ENCODE peak calls at places on chromosome 19, in five cellular contexts. One of them, this sample, is unnamed.
A peak's percentile ranks its signal among the peaks of the same experiment; 100 is the strongest.

GRCh38 chr19:3401004-3401768 is 34.8 kb downstream of the NFIC start:
- DNase-seq in cardiac muscle cell: no peak
- DNase-seq in activated T-helper 9 cell treated with anti-CD3 and anti-CD28 coated beads, Interleukin-2, amount 50 U/mL, for 16 hours: no peak
- DNase-seq in heart left ventricle: no peak
- DNase-seq in activated gamma-delta T cell treated with anti-CD3 and anti-CD28 coated beads, Interleukin-2, amount 50 U/mL, for 16 hours: no peak
- DNase-seq in this sample: no peak

GRCh38 chr19:35449347-35450043 is 1.4 kb downstream of the FFAR2 start:
- DNase-seq in cardiac muscle cell: no peak
- DNase-seq in activated T-helper 9 cell treated with anti-CD3 and anti-CD28 coated beads, Interleukin-2, amount 50 U/mL, for 16 hours: no peak
- DNase-seq in heart left ventricle: no peak
- DNase-seq in activated gamma-delta T cell treated with anti-CD3 and anti-CD28 coated beads, Interleukin-2, amount 50 U/mL, for 16 hours: no peak
- DNase-seq in this sample: no peak

GRCh38 chr19:49911381-49912145 is 14.9 kb upstream of the IL4I1 start:
- DNase-seq in cardiac muscle cell: peak; percentile 16
- DNase-seq in activated T-helper 9 cell treated with anti-CD3 and anti-CD28 coated beads, Interleukin-2, amount 50 U/mL, for 16 hours: no peak
- DNase-seq in heart left ventricle: no peak
- DNase-seq in activated gamma-delta T cell treated with anti-CD3 and anti-CD28 coated beads, Interleukin-2, amount 50 U/mL, for 16 hours: no peak
- DNase-seq in this sample: peak; percentile 44

GRCh38 chr19:46722421-46723022 is 5.6 kb upstream of the PRKD2 start:
- DNase-seq in cardiac muscle cell: no peak
- DNase-seq in activated T-helper 9 cell treated with anti-CD3 and anti-CD28 coated beads, Interleukin-2, amount 50 U/mL, for 16 hours: no peak
- DNase-seq in heart left ventricle: no peak
- DNase-seq in activated gamma-delta T cell treated with anti-CD3 and anti-CD28 coated beads, Interleukin-2, amount 50 U/mL, for 16 hours: no peak
- DNase-seq in this sample: peak; percentile 46

GRCh38 chr19:17775245-17775927 is 19.6 kb upstream of the B3GNT3 start:
- DNase-seq in cardiac muscle cell: peak; percentile 43
- DNase-seq in activated T-helper 9 cell treated with anti-CD3 and anti-CD28 coated beads, Interleukin-2, amount 50 U/mL, for 16 hours: no peak
- DNase-seq in heart left ventricle: no peak
- DNase-seq in activated gamma-delta T cell treated with anti-CD3 and anti-CD28 coated beads, Interleukin-2, amount 50 U/mL, for 16 hours: peak; percentile 22
- DNase-seq in this sample: no peak

GRCh38 chr19:3368848-3369336 is 2.5 kb downstream of the NFIC start:
- DNase-seq in cardiac muscle cell: peak; percentile 56
- DNase-seq in activated T-helper 9 cell treated with anti-CD3 and anti-CD28 coated beads, Interleukin-2, amount 50 U/mL, for 16 hours: no peak
- DNase-seq in heart left ventricle: no peak
- DNase-seq in activated gamma-delta T cell treated with anti-CD3 and anti-CD28 coated beads, Interleukin-2, amount 50 U/mL, for 16 hours: no peak
- DNase-seq in this sample: no peak

GRCh38 chr19:43439183-43440063 is 24.7 kb downstream of the TEX101 start:
- DNase-seq in cardiac muscle cell: peak; percentile 28
- DNase-seq in activated T-helper 9 cell treated with anti-CD3 and anti-CD28 coated beads, Interleukin-2, amount 50 U/mL, for 16 hours: no peak
- DNase-seq in heart left ventricle: no peak
- DNase-seq in activated gamma-delta T cell treated with anti-CD3 and anti-CD28 coated beads, Interleukin-2, amount 50 U/mL, for 16 hours: peak; percentile 23
- DNase-seq in this sample: no peak

GRCh38 chr19:17757125-17757524 is 5.8 kb downstream of the FCHO1 start:
- DNase-seq in cardiac muscle cell: peak; percentile 73
- DNase-seq in activated T-helper 9 cell treated with anti-CD3 and anti-CD28 coated beads, Interleukin-2, amount 50 U/mL, for 16 hours: no peak
- DNase-seq in heart left ventricle: peak; percentile 65
- DNase-seq in activated gamma-delta T cell treated with anti-CD3 and anti-CD28 coated beads, Interleukin-2, amount 50 U/mL, for 16 hours: no peak
- DNase-seq in this sample: peak; percentile 73

GRCh38 chr19:39599116-39599515 is 3.2 kb upstream of the LGALS13 start:
- DNase-seq in cardiac muscle cell: peak; percentile 42
- DNase-seq in activated T-helper 9 cell treated with anti-CD3 and anti-CD28 coated beads, Interleukin-2, amount 50 U/mL, for 16 hours: no peak
- DNase-seq in heart left ventricle: no peak
- DNase-seq in activated gamma-delta T cell treated with anti-CD3 and anti-CD28 coated beads, Interleukin-2, amount 50 U/mL, for 16 hours: no peak
- DNase-seq in this sample: no peak

GRCh38 chr19:18733196-18733647 is 49.7 kb downstream of the CRTC1 start:
- DNase-seq in cardiac muscle cell: peak; percentile 91
- DNase-seq in activated T-helper 9 cell treated with anti-CD3 and anti-CD28 coated beads, Interleukin-2, amount 50 U/mL, for 16 hours: no peak
- DNase-seq in heart left ventricle: peak; percentile 73
- DNase-seq in activated gamma-delta T cell treated with anti-CD3 and anti-CD28 coated beads, Interleukin-2, amount 50 U/mL, for 16 hours: no peak
- DNase-seq in this sample: no peak

GRCh38 chr19:4216832-4217231 is 12.5 kb upstream of the EBI3 start:
- DNase-seq in cardiac muscle cell: no peak
- DNase-seq in activated T-helper 9 cell treated with anti-CD3 and anti-CD28 coated beads, Interleukin-2, amount 50 U/mL, for 16 hours: no peak
- DNase-seq in heart left ventricle: no peak
- DNase-seq in activated gamma-delta T cell treated with anti-CD3 and anti-CD28 coated beads, Interleukin-2, amount 50 U/mL, for 16 hours: no peak
- DNase-seq in this sample: no peak

GRCh38 chr19:29587518-29587986 is 18.5 kb upstream of the POP4 start:
- DNase-seq in cardiac muscle cell: no peak
- DNase-seq in activated T-helper 9 cell treated with anti-CD3 and anti-CD28 coated beads, Interleukin-2, amount 50 U/mL, for 16 hours: peak; percentile 37
- DNase-seq in heart left ventricle: no peak
- DNase-seq in activated gamma-delta T cell treated with anti-CD3 and anti-CD28 coated beads, Interleukin-2, amount 50 U/mL, for 16 hours: peak; percentile 48
- DNase-seq in this sample: no peak

GRCh38 chr19:40467007-40467565 is 285 bp downstream of the SPTBN4 start:
- DNase-seq in cardiac muscle cell: no peak
- DNase-seq in activated T-helper 9 cell treated with anti-CD3 and anti-CD28 coated beads, Interleukin-2, amount 50 U/mL, for 16 hours: no peak
- DNase-seq in heart left ventricle: no peak
- DNase-seq in activated gamma-delta T cell treated with anti-CD3 and anti-CD28 coated beads, Interleukin-2, amount 50 U/mL, for 16 hours: no peak
- DNase-seq in this sample: peak; percentile 76

GRCh38 chr19:37983916-37984315 is 76.9 kb downstream of the SIPA1L3 start:
- DNase-seq in cardiac muscle cell: no peak
- DNase-seq in activated T-helper 9 cell treated with anti-CD3 and anti-CD28 coated beads, Interleukin-2, amount 50 U/mL, for 16 hours: no peak
- DNase-seq in heart left ventricle: no peak
- DNase-seq in activated gamma-delta T cell treated with anti-CD3 and anti-CD28 coated beads, Interleukin-2, amount 50 U/mL, for 16 hours: no peak
- DNase-seq in this sample: no peak

GRCh38 chr19:17725422-17726078 is 6.3 kb downstream of the MAP1S start:
- DNase-seq in cardiac muscle cell: no peak
- DNase-seq in activated T-helper 9 cell treated with anti-CD3 and anti-CD28 coated beads, Interleukin-2, amount 50 U/mL, for 16 hours: no peak
- DNase-seq in heart left ventricle: no peak
- DNase-seq in activated gamma-delta T cell treated with anti-CD3 and anti-CD28 coated beads, Interleukin-2, amount 50 U/mL, for 16 hours: no peak
- DNase-seq in this sample: no peak

GRCh38 chr19:543912-544608 is at the start of gene GZMM:
- DNase-seq in cardiac muscle cell: no peak
- DNase-seq in activated T-helper 9 cell treated with anti-CD3 and anti-CD28 coated beads, Interleukin-2, amount 50 U/mL, for 16 hours: peak; percentile 62
- DNase-seq in heart left ventricle: no peak
- DNase-seq in activated gamma-delta T cell treated with anti-CD3 and anti-CD28 coated beads, Interleukin-2, amount 50 U/mL, for 16 hours: peak; percentile 69
- DNase-seq in this sample: peak; percentile 62

GRCh38 chr19:43699506-43700367 is 16.1 kb upstream of the IRGC start:
- DNase-seq in cardiac muscle cell: peak; percentile 46
- DNase-seq in activated T-helper 9 cell treated with anti-CD3 and anti-CD28 coated beads, Interleukin-2, amount 50 U/mL, for 16 hours: no peak
- DNase-seq in heart left ventricle: peak; percentile 44
- DNase-seq in activated gamma-delta T cell treated with anti-CD3 and anti-CD28 coated beads, Interleukin-2, amount 50 U/mL, for 16 hours: no peak
- DNase-seq in this sample: no peak

GRCh38 chr19:54137913-54138776 is 583 bp downstream of the CNOT3 start:
- DNase-seq in cardiac muscle cell: no peak
- DNase-seq in activated T-helper 9 cell treated with anti-CD3 and anti-CD28 coated beads, Interleukin-2, amount 50 U/mL, for 16 hours: peak; percentile 32
- DNase-seq in heart left ventricle: no peak
- DNase-seq in activated gamma-delta T cell treated with anti-CD3 and anti-CD28 coated beads, Interleukin-2, amount 50 U/mL, for 16 hours: no peak
- DNase-seq in this sample: no peak

GRCh38 chr19:32098953-32099352 is 246.5 kb upstream of the ZNF507 start:
- DNase-seq in cardiac muscle cell: no peak
- DNase-seq in activated T-helper 9 cell treated with anti-CD3 and anti-CD28 coated beads, Interleukin-2, amount 50 U/mL, for 16 hours: no peak
- DNase-seq in heart left ventricle: no peak
- DNase-seq in activated gamma-delta T cell treated with anti-CD3 and anti-CD28 coated beads, Interleukin-2, amount 50 U/mL, for 16 hours: no peak
- DNase-seq in this sample: no peak

This sample was measured in Right ventricle myocardium inferior.